ENCODE peak calls at places on chromosomes 1 and 21, in four cellular contexts. One of them, this sample, is unnamed. For H3K4me1, the result is how much of the 10 kb centered on the place peaks cover.

GRCh38 chr1:56376188-56376984 is 203.0 kb downstream of the PLPP3 start:
- DNase-seq in body of pancreas: no peak
- DNase-seq in pancreas: no peak
- DNase-seq in GM23338: peak
- DNase-seq in this sample: no peak

GRCh38 chr1:48859429-48859828 is 82.7 kb upstream of the BEND5 start:
- DNase-seq in pancreas: no peak
- DNase-seq in GM23338: no peak
- DNase-seq in body of pancreas: no peak
- DNase-seq in this sample: no peak

GRCh38 chr1:78005755-78006154 is 1.0 kb downstream of the DNAJB4 start:
- DNase-seq in body of pancreas: peak
- DNase-seq in GM23338: no peak
- DNase-seq in pancreas: no peak
- DNase-seq in this sample: no peak

GRCh38 chr1:22275626-22276395 is 132.9 kb upstream of the WNT4 start:
- DNase-seq in pancreas: peak
- DNase-seq in GM23338: peak
- DNase-seq in body of pancreas: peak
- DNase-seq in this sample: peak

GRCh38 chr1:143720087-143721023 is 251.4 kb downstream of the FAM72C start:
- DNase-seq in pancreas: peak
- DNase-seq in GM23338: peak
- DNase-seq in body of pancreas: peak
- DNase-seq in this sample: peak

GRCh38 chr1:212671342-212672031 is 28.2 kb downstream of the BATF3 start:
- DNase-seq in body of pancreas: no peak
- DNase-seq in GM23338: peak
- DNase-seq in pancreas: no peak
- DNase-seq in this sample: peak

GRCh38 chr1:9075023-9075422 is 5.6 kb upstream of the SLC2A5 start:
- DNase-seq in pancreas: no peak
- DNase-seq in GM23338: no peak
- DNase-seq in body of pancreas: no peak
- DNase-seq in this sample: no peak

GRCh38 chr1:147758379-147759100 is 1.9 kb downstream of the GJA5 start:
- DNase-seq in GM23338: no peak
- DNase-seq in pancreas: no peak
- DNase-seq in body of pancreas: no peak
- DNase-seq in this sample: peak

GRCh38 chr1:157371211-157371610 is 181.1 kb downstream of the FCRL5 start:
- DNase-seq in body of pancreas: no peak
- DNase-seq in GM23338: no peak
- DNase-seq in pancreas: no peak
- DNase-seq in this sample: no peak

GRCh38 chr1:228194921-228195812 is 12.7 kb upstream of the OBSCN start:
- DNase-seq in GM23338: no peak
- DNase-seq in pancreas: no peak
- DNase-seq in body of pancreas: no peak
- DNase-seq in this sample: no peak

GRCh38 chr1:38436006-38436405 is 389.4 kb upstream of the POU3F1 start:
- DNase-seq in pancreas: no peak
- DNase-seq in GM23338: no peak
- DNase-seq in body of pancreas: no peak
- DNase-seq in this sample: no peak

GRCh38 chr1:117570988-117571409 is 34.8 kb upstream of the TENT5C start:
- DNase-seq in pancreas: peak
- DNase-seq in GM23338: peak
- DNase-seq in body of pancreas: peak
- DNase-seq in this sample: no peak

GRCh38 chr21:42685036-42685435 is 31.6 kb downstream of the PDE9A start:
- DNase-seq in body of pancreas: no peak
- DNase-seq in GM23338: peak
- DNase-seq in pancreas: no peak
- DNase-seq in this sample: no peak

GRCh38 chr21:16821588-16821987 is 691.3 kb upstream of the CXADR start:
- DNase-seq in body of pancreas: no peak
- DNase-seq in pancreas: no peak
- DNase-seq in GM23338: peak
- DNase-seq in this sample: no peak

GRCh38 chr1:44947774-44948311 is 38.6 kb downstream of the EIF2B3 start:
- DNase-seq in GM23338: no peak
- DNase-seq in pancreas: no peak
- DNase-seq in body of pancreas: no peak
- DNase-seq in this sample: no peak

GRCh38 chr1:246483204-246483933 is 23.7 kb downstream of the SMYD3 start:
- DNase-seq in pancreas: no peak
- DNase-seq in body of pancreas: no peak
- DNase-seq in GM23338: no peak
- DNase-seq in this sample: no peak

GRCh38 chr1:20058531-20058930 is 11.5 kb upstream of the PLA2G5 start:
- DNase-seq in GM23338: no peak
- DNase-seq in pancreas: no peak
- DNase-seq in body of pancreas: no peak
- DNase-seq in this sample: no peak

GRCh38 chr21:26769613-26770188 is 75.5 kb downstream of the ADAMTS1 start:
- DNase-seq in pancreas: no peak
- DNase-seq in GM23338: peak
- DNase-seq in body of pancreas: no peak
- DNase-seq in this sample: peak

GRCh38 chr21:39662411-39662953 is 49.7 kb downstream of the B3GALT5 start:
- DNase-seq in body of pancreas: no peak
- DNase-seq in GM23338: no peak
- DNase-seq in pancreas: no peak
- DNase-seq in this sample: no peak

GRCh38 chr1:162206749-162207635 is 137.5 kb downstream of the NOS1AP start:
- DNase-seq in pancreas: peak
- DNase-seq in body of pancreas: peak
- DNase-seq in GM23338: peak
- DNase-seq in this sample: peak

GRCh38 chr1:169392406-169392805 is 24.4 kb downstream of the BLZF1 start:
- DNase-seq in GM23338: no peak
- DNase-seq in pancreas: no peak
- DNase-seq in body of pancreas: no peak
- DNase-seq in this sample: no peak

GRCh38 chr1:1171551-1172340 is 1.9 kb upstream of the TTLL10 start:
- DNase-seq in GM23338: peak
- DNase-seq in body of pancreas: peak
- DNase-seq in pancreas: peak
- DNase-seq in this sample: peak

GRCh38 chr1:43056981-43057391 is 98.3 kb upstream of the SLC2A1 start:
- DNase-seq in body of pancreas: no peak
- DNase-seq in GM23338: no peak
- DNase-seq in pancreas: no peak
- DNase-seq in this sample: no peak

GRCh38 chr1:4227986-4228385 is 327.9 kb upstream of the C1orf174 start:
- DNase-seq in GM23338: no peak
- DNase-seq in pancreas: no peak
- DNase-seq in body of pancreas: no peak
- DNase-seq in this sample: no peak

GRCh38 chr1:4220362-4220761 is 320.3 kb upstream of the C1orf174 start:
- DNase-seq in pancreas: no peak
- DNase-seq in body of pancreas: no peak
- DNase-seq in GM23338: no peak
- DNase-seq in this sample: no peak

GRCh38 chr1:4221107-4221506 is 321.0 kb upstream of the C1orf174 start:
- DNase-seq in pancreas: no peak
- DNase-seq in GM23338: no peak
- DNase-seq in body of pancreas: no peak
- DNase-seq in this sample: no peak

GRCh38 chr1:4224687-4225086 is 324.6 kb upstream of the C1orf174 start:
- DNase-seq in pancreas: no peak
- DNase-seq in GM23338: no peak
- DNase-seq in body of pancreas: no peak
- DNase-seq in this sample: no peak

DNA sequence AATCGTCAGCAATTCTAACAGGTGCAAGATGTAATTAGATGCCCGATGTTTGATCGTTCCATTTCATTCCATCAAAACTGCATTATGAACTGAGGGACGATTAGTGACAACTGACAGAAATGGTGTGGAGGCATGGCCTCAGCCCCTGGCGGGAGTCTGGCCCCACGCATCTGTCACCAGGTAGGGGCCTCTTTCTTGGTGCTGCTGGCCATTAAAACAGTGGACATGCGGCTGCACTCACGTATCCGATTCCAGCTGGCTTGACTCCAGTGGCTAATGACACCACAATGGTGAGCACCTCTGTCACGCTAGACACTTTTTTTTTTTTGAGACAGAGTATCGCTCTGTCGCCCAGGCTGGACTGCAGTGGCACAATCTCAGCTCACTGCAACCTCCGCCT is 325.0 kb upstream of the C1orf174 start:
- DNase-seq in pancreas: no peak
- DNase-seq in body of pancreas: no peak
- DNase-seq in GM23338: no peak
- DNase-seq in this sample: no peak
- H3K4me1 ChIP-seq in pancreas: under half
- H3K4me1 ChIP-seq in body of pancreas: under half
- H3K4me1 ChIP-seq in GM23338: under half
- H3K4me1 ChIP-seq in this sample: under half

DNA sequence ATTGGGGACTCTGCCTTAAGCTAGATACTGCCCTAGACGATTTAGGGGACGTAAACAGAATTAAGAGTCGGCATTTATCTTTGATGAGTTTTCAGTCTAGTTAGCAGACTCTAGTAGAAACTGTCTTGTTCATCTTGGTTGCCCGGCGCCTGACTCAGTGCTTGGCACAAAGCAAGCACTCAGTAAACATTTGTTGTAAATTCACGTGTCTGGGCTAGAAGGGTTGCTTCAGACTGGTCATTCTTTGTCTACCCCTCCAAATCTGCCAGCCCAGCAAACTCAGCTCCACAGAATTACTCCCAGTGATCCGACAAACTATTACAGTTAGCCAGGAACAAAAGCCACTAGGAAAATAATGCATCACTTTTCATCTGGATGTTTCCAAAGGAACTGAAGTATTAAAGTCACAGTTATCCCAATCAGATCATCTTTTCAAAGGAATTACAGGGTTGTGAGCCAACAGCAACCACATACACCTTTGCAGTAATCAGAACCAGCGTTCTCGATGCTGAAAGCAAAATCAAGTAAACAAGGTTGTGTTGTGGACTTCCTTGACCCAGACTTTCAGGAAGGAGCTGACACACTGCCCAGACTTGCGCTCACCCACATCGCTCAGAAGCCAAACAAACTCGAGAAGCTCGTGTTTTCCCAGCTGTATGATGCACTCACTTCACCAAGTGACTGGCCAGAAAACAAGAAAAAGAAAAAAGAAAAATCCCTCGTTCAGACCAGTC is 66.5 kb upstream of the GADD45A start:
- DNase-seq in body of pancreas: peak
- DNase-seq in pancreas: peak
- DNase-seq in GM23338: no peak
- DNase-seq in this sample: no peak
- H3K4me3 ChIP-seq in body of pancreas: no peak
- H3K4me3 ChIP-seq in pancreas: no peak
- H3K4me3 ChIP-seq in GM23338: no peak
- H3K4me3 ChIP-seq in this sample: no peak

DNA sequence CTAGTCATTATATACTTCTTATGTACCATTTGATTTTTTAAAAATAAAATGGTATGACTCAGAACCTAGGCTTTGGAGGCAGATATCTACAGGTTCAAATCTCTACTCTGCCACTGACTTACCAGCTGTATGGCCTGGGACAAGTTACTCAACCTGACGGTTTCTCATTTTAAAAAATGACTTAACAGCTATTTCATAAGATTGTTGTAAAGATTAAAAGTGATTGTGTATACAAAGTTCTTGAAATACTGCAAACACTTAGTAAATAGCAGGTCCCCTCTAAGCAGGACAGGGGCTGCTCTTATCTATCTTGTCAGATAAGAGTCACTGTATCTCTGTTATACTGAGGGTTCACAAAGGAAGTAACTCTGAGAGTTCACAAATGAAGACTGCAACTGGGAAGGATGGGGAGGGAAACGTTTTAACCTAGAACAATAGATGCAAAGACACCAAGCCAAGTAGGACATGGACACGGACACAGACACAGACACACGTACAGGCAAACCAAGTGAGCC is 2.6 kb downstream of the BCAR3 start:
- DNase-seq in pancreas: no peak
- DNase-seq in body of pancreas: no peak
- DNase-seq in GM23338: no peak
- DNase-seq in this sample: no peak
- H3K4me1 ChIP-seq in pancreas: under half
- H3K4me1 ChIP-seq in body of pancreas: under half
- H3K4me1 ChIP-seq in GM23338: under half
- H3K4me1 ChIP-seq in this sample: under half

DNA sequence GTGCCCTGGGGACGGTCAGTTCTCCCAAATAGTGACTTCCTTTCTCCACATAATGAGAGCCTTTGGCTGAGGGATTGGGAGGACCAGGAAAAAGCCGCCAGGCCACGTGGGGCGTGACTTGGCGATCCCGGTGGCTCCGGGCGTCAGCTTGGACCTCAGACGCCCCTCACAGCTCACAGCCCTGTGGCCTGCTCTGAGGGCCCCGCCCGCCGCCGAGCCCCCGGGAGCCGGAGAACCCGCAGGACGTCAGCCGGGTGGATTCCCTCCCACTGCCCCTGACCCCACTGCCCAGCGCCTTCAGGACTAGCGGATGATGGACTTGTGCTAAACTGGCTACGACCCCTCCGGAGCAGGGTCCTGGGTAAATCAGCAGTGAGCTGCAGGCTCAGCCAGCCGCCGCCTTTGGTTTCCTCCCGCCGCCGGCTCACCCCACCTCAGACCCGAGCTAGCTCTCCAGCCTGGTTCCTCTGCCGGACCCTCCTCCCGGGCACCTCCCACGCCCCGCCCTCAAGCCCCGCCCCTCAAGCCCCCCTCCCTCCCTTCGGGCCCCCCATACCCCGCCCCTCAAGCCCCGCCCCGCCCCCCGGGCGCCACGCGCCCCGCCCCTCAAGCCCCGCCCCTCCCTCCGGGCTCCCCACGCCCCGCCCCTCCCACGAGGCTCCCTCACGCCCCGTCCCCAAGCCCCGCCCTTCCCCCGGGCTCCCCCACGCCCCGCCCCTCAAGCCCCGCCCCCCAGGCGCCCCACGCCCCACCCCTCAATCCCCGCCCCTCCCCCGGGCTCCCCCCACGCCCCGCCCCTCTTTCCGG is 10.0 kb upstream of the FAAP20 start:
- DNase-seq in GM23338: peak
- DNase-seq in pancreas: peak
- DNase-seq in body of pancreas: peak
- DNase-seq in this sample: peak
- H3K4me3 ChIP-seq in GM23338: peak
- H3K4me3 ChIP-seq in pancreas: peak
- H3K4me3 ChIP-seq in body of pancreas: no peak
- H3K4me3 ChIP-seq in this sample: peak

GRCh38 chr1:155247667-155248563 is 7.4 kb downstream of the ENTREP3 start:
- DNase-seq in pancreas: no peak
- DNase-seq in body of pancreas: no peak
- DNase-seq in GM23338: no peak
- DNase-seq in this sample: peak
- H3K4me1 ChIP-seq in pancreas: under half
- H3K4me1 ChIP-seq in body of pancreas: under half
- H3K4me1 ChIP-seq in GM23338: under half
- H3K4me1 ChIP-seq in this sample: under half

GRCh38 chr1:154199563-154199879 is 6.6 kb downstream of the CFAP141 start:
- DNase-seq in GM23338: no peak
- DNase-seq in body of pancreas: no peak
- DNase-seq in pancreas: no peak
- DNase-seq in this sample: no peak

GRCh38 chr1:154193821-154194220 is 1.9 kb upstream of the TPM3 start:
- DNase-seq in GM23338: no peak
- DNase-seq in body of pancreas: peak
- DNase-seq in pancreas: peak
- DNase-seq in this sample: peak

GRCh38 chr1:154198756-154199562 is 7.1 kb upstream of the TPM3 start:
- DNase-seq in pancreas: no peak
- DNase-seq in GM23338: peak
- DNase-seq in body of pancreas: peak
- DNase-seq in this sample: peak
- H3K4me3 ChIP-seq in pancreas: no peak
- H3K4me3 ChIP-seq in GM23338: peak
- H3K4me3 ChIP-seq in body of pancreas: no peak
- H3K4me3 ChIP-seq in this sample: peak

This sample was measured in BE2C.